ENCODE peak calls at places on chromosomes 2 and 18, in eight cellular contexts. X, S, M, R, W, P, E and Y are unnamed samples.

GRCh38 chr2:86107031-86107430 is 996 bp downstream of the PTCD3 start:
- DNase-seq in X (no peak), S (no peak), M (no peak), R (no peak), W (no peak), P (no peak), E (no peak), Y (no peak)

GRCh38 chr2:175004980-175005832 is at the start of gene CHN1:
- DNase-seq in X (peak), S (peak), M (peak), R (peak), W (peak), P (peak), E (peak), Y (peak)

GRCh38 chr2:190948671-190949070 is 65.3 kb downstream of the STAT1 start:
- DNase-seq in X (no peak), S (no peak), M (no peak), R (no peak), W (no peak), P (no peak), E (peak), Y (no peak)

GRCh38 chr2:23488584-23488983 is 103.6 kb downstream of the KLHL29 start:
- DNase-seq in X (peak), S (no peak), M (no peak), R (no peak), W (no peak), P (no peak), E (no peak), Y (no peak)

GRCh38 chr2:102020596-102021170 is 28.9 kb downstream of the IL1R2 start:
- DNase-seq in X (peak), S (peak), M (peak), R (peak), W (peak), P (no peak), E (peak), Y (no peak)

GRCh38 chr2:33372940-33373553 is 103.4 kb upstream of the RASGRP3 start:
- DNase-seq in X (no peak), S (no peak), M (no peak), R (no peak), W (no peak), P (peak), E (no peak), Y (peak)

GRCh38 chr2:219436491-219436890 is 1.8 kb downstream of the SPEG start:
- DNase-seq in X (no peak), S (no peak), M (peak), R (no peak), W (no peak), P (no peak), E (no peak), Y (no peak)

GRCh38 chr2:3429068-3429610 is 49.6 kb downstream of the TRAPPC12 start:
- DNase-seq in X (no peak), S (no peak), M (no peak), R (no peak), W (no peak), P (no peak), E (no peak), Y (no peak)

GRCh38 chr2:197599285-197599965 is 76.0 kb downstream of the RFTN2 start:
- DNase-seq in X (no peak), S (no peak), M (no peak), R (peak), W (no peak), P (no peak), E (no peak), Y (no peak)

GRCh38 chr18:52334896-52335295 is 5.1 kb upstream of the DCC start:
- DNase-seq in X (no peak), S (no peak), M (no peak), R (no peak), W (no peak), P (no peak), E (no peak), Y (no peak)

GRCh38 chr18:13532406-13533075 is 193.8 kb downstream of the FAM210A start:
- DNase-seq in X (no peak), S (no peak), M (no peak), R (no peak), W (no peak), P (no peak), E (no peak), Y (no peak)

GRCh38 chr2:107811376-107811775 is 15.3 kb upstream of the RGPD4 start:
- DNase-seq in X (no peak), S (no peak), M (no peak), R (no peak), W (no peak), P (no peak), E (no peak), Y (no peak)

GRCh38 chr2:105261061-105261460 is 19.5 kb downstream of the GPR45 start:
- DNase-seq in X (no peak), S (no peak), M (no peak), R (no peak), W (no peak), P (no peak), E (no peak), Y (no peak)

GRCh38 chr2:19320813-19321212 is 37.6 kb downstream of the OSR1 start:
- DNase-seq in X (no peak), S (no peak), M (no peak), R (no peak), W (no peak), P (no peak), E (no peak), Y (no peak)

GRCh38 chr18:50848038-50848437 is 28.2 kb upstream of the MRO start:
- DNase-seq in X (no peak), S (no peak), M (no peak), R (no peak), W (no peak), P (no peak), E (no peak), Y (no peak)